ENCODE peak calls at places on chromosomes 11 and 22, in nine cellular contexts. V is HCT116; K is tibial nerve; X is prostate gland; E is PC-3; U is naive thymus-derived CD4-positive, alpha-beta T cell; Y is foreskin keratinocyte; S is GM23248; O is caudate nucleus. P is an unnamed sample.

GRCh38 chr22:44839721-44840120 is 87.3 kb downstream of the ARHGAP8 start:
- DNase-seq in V (no peak), Y (no peak), S (no peak), U (no peak), O (no peak), X (no peak), K (no peak), E (no peak), P (no peak)

GRCh38 chr11:82315093-82315492 is 418.6 kb downstream of the FAM181B start:
- DNase-seq in V (no peak), O (no peak), X (no peak), K (no peak), Y (peak), U (no peak), E (peak), S (peak), P (peak)

GRCh38 chr11:45926001-45926401 is 3.5 kb downstream of the LARGE2 start:
- DNase-seq in Y (no peak), V (no peak), X (no peak), S (no peak), O (no peak), K (no peak), E (no peak), U (no peak), P (no peak)

GRCh38 chr11:94199367-94200130 is 70.9 kb downstream of the PANX1 start:
- DNase-seq in V (no peak), X (no peak), E (no peak), K (no peak), Y (no peak), U (no peak), O (no peak), S (peak), P (no peak)

GRCh38 chr22:45867118-45867905 is 109.7 kb downstream of the WNT7B start:
- DNase-seq in Y (no peak), U (no peak), K (no peak), O (no peak), V (no peak), X (no peak), E (no peak), S (peak), P (no peak)

GRCh38 chr11:61976813-61977475 is 9.5 kb upstream of the FTH1 start:
- DNase-seq in K (no peak), Y (no peak), S (no peak), E (no peak), V (no peak), U (no peak), O (no peak), X (no peak), P (no peak)

GRCh38 chr22:32475428-32476010 is 908 bp downstream of the FBXO7 start:
- DNase-seq in O (no peak), U (no peak), Y (peak), X (peak), S (peak), E (peak), K (no peak), V (peak), P (no peak)

GRCh38 chr11:134943544-134943943 is 531.5 kb upstream of the B3GAT1 start:
- DNase-seq in X (no peak), O (no peak), K (no peak), U (no peak), V (no peak), S (no peak), E (no peak), Y (no peak), P (no peak)

GRCh38 chr11:13831707-13832106 is 130.8 kb upstream of the SPON1 start:
- DNase-seq in K (no peak), Y (no peak), U (no peak), E (peak), V (no peak), S (no peak), X (no peak), O (no peak), P (no peak)

GRCh38 chr11:106551744-106552671 is 466.3 kb downstream of the GUCY1A2 start:
- DNase-seq in X (no peak), S (no peak), V (no peak), U (no peak), K (no peak), O (no peak), Y (no peak), E (no peak), P (no peak)

GRCh38 chr11:71204294-71204693 is 48.1 kb downstream of the SHANK2 start:
- DNase-seq in U (no peak), V (no peak), X (no peak), E (no peak), K (no peak), Y (no peak), O (no peak), S (no peak), P (no peak)

GRCh38 chr11:57818812-57819211 is 57.2 kb downstream of the CTNND1 start:
- DNase-seq in E (no peak), V (no peak), S (no peak), K (no peak), Y (no peak), O (no peak), X (no peak), U (no peak), P (no peak)

GRCh38 chr22:32396746-32397145 is 15.3 kb downstream of the RTCB start:
- DNase-seq in V (no peak), X (no peak), Y (peak), S (peak), U (no peak), O (no peak), E (peak), K (no peak), P (no peak)

GRCh38 chr11:93841446-93841845 is 9.0 kb downstream of the VSTM5 start:
- DNase-seq in Y (no peak), S (no peak), V (no peak), K (no peak), X (no peak), U (no peak), O (no peak), E (no peak), P (no peak)

GRCh38 chr11:12827929-12828812 is 153.9 kb downstream of the TEAD1 start:
- DNase-seq in K (peak), Y (no peak), E (peak), S (peak), U (no peak), V (no peak), X (peak), O (no peak), P (no peak)

GRCh38 chr11:61747389-61748285 is 4.8 kb upstream of the MYRF start:
- DNase-seq in K (peak), E (peak), Y (no peak), O (peak), V (peak), S (peak), U (peak), X (peak), P (no peak)

GRCh38 chr22:39349506-39349966 is 255 bp upstream of the SYNGR1 start:
- DNase-seq in S (peak), K (no peak), E (peak), X (no peak), O (peak), V (no peak), Y (no peak), U (peak), P (no peak)

GRCh38 chr11:46238967-46239800 is 38.3 kb upstream of the CREB3L1 start:
- DNase-seq in V (peak), O (peak), Y (peak), K (peak), U (peak), E (peak), X (peak), S (peak), P (no peak)

GRCh38 chr11:124738713-124739478 is 846 bp upstream of the NRGN start:
- DNase-seq in V (no peak), X (no peak), Y (no peak), O (no peak), E (no peak), U (no peak), S (no peak), K (no peak), P (no peak)

GRCh38 chr11:118646393-118646792 is 33.1 kb downstream of the TREH start:
- DNase-seq in Y (no peak), S (no peak), E (no peak), X (no peak), V (no peak), O (no peak), K (no peak), U (no peak), P (no peak)

GRCh38 chr11:86245369-86246292 is 1.1 kb downstream of the EED start:
- DNase-seq in O (no peak), U (no peak), S (peak), V (no peak), E (no peak), X (no peak), Y (peak), K (no peak), P (no peak)

GRCh38 chr22:46262449-46263207 is 515 bp downstream of the PKDREJ start:
- DNase-seq in V (no peak), O (no peak), E (no peak), K (peak), S (peak), U (no peak), X (no peak), Y (peak), P (no peak)

GRCh38 chr11:27385245-27385644 is 22.2 kb upstream of the CCDC34 start:
- DNase-seq in V (no peak), X (no peak), Y (peak), O (no peak), K (no peak), S (peak), U (no peak), E (no peak), P (no peak)

GRCh38 chr22:40512426-40513136 is 123.9 kb downstream of the MRTFA start:
- DNase-seq in X (no peak), E (peak), Y (peak), K (no peak), O (no peak), U (no peak), S (peak), V (no peak), P (no peak)

GRCh38 chr11:8066036-8066910 is 14.7 kb upstream of the TUB start:
- DNase-seq in U (no peak), S (peak), O (no peak), K (no peak), Y (no peak), X (no peak), V (no peak), E (no peak), P (no peak)

GRCh38 chr11:8067567-8067928 is 13.5 kb upstream of the TUB start:
- DNase-seq in S (no peak), V (no peak), U (no peak), X (no peak), K (no peak), E (no peak), O (no peak), Y (no peak), P (no peak)

GRCh38 chr11:8068605-8069221 is 12.3 kb upstream of the TUB start:
- DNase-seq in K (peak), U (no peak), O (no peak), S (peak), V (no peak), Y (no peak), E (peak), X (no peak), P (no peak)

GRCh38 chr11:8067929-8068575 is 13.0 kb upstream of the TUB start:
- DNase-seq in Y (no peak), S (no peak), O (no peak), V (no peak), E (no peak), K (no peak), X (no peak), U (no peak), P (no peak)

DNA sequence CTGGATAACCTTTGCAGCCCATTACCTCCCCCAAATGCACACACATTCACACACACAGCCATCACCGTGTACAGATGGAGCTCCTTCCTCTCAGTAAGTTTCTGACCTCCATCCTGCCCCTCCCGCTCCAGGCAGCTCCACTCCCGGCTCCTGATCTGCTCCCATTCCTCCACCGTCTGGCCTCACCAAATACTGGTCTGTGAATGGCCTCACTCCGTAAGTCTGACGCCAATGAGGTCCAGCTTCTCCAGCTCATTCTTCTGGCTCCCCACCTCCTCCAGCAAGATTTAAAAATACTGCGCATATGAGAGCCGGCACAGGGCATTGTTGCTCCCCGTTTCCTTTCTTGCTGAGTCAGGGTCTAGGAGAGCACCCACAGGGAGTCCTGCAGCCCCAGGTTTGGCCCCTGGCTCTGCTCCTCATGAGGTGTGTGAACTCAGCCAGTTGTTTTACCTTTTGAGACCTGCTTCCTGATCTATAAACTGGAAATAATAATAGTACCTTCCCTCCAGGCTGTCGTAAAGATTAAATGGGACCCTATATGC is 14.0 kb upstream of the TUB start:
- DNase-seq in E (no peak), S (peak), U (no peak), X (no peak), Y (no peak), K (no peak), V (no peak), O (no peak), P (no peak)
- H3K27ac ChIP-seq in E (no peak), S (no peak), U (no peak), X (no peak), Y (no peak), K (no peak), V (no peak), O (no peak), P (no peak)

GRCh38 chr11:3153291-3153861 is 11.7 kb downstream of the OSBPL5 start:
- DNase-seq in Y (no peak), E (no peak), X (no peak), O (no peak), U (no peak), V (no peak), K (peak), S (peak), P (no peak)
- H3K27ac ChIP-seq in Y (no peak), E (no peak), X (peak), O (peak), U (no peak), V (no peak), K (peak), S (peak), P (no peak)

DNA sequence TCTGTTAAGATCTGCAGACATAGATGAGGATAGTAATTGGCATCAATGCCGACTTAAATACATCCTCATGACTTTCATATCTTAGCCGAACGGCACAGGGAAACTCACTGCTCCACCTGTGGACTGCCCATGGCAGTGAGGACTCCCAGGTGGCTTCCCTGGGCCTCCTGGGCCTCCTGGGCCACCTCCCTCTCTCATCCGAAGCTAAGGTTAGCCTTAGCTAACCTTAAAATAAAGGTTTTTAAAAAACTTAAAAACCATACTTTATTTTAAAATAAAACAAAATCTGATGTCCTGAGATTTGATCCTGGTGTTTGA is 38.1 kb upstream of the TSKU start:
- DNase-seq in X (no peak), U (no peak), S (no peak), V (no peak), E (no peak), O (no peak), Y (no peak), K (no peak), P (no peak)
- H3K27ac ChIP-seq in X (no peak), U (no peak), S (no peak), V (no peak), E (no peak), O (no peak), Y (no peak), K (no peak), P (no peak)

GRCh38 chr11:35011944-35012343 is 95.5 kb downstream of the PDHX start:
- DNase-seq in Y (no peak), X (no peak), S (no peak), K (no peak), U (no peak), E (no peak), O (no peak), V (no peak), P (no peak)
- H3K27ac ChIP-seq in Y (no peak), X (no peak), S (peak), K (no peak), U (peak), E (peak), O (no peak), V (peak), P (no peak)

GRCh38 chr11:1953489-1954284 is 6.6 kb downstream of the MRPL23 start:
- DNase-seq in U (no peak), E (no peak), O (no peak), X (peak), V (no peak), S (no peak), Y (no peak), K (peak), P (no peak)

GRCh38 chr11:1948389-1948788 is 1.3 kb downstream of the MRPL23 start:
- DNase-seq in U (no peak), O (no peak), Y (no peak), X (no peak), K (no peak), V (no peak), S (no peak), E (no peak), P (no peak)

GRCh38 chr11:1949922-1950321 is 2.8 kb downstream of the MRPL23 start:
- DNase-seq in U (no peak), V (no peak), S (no peak), Y (no peak), E (no peak), K (no peak), X (no peak), O (no peak), P (no peak)

GRCh38 chr11:1949302-1949701 is 2.2 kb downstream of the MRPL23 start:
- DNase-seq in E (no peak), S (no peak), U (no peak), Y (no peak), X (no peak), K (no peak), O (no peak), V (no peak), P (no peak)

DNA sequence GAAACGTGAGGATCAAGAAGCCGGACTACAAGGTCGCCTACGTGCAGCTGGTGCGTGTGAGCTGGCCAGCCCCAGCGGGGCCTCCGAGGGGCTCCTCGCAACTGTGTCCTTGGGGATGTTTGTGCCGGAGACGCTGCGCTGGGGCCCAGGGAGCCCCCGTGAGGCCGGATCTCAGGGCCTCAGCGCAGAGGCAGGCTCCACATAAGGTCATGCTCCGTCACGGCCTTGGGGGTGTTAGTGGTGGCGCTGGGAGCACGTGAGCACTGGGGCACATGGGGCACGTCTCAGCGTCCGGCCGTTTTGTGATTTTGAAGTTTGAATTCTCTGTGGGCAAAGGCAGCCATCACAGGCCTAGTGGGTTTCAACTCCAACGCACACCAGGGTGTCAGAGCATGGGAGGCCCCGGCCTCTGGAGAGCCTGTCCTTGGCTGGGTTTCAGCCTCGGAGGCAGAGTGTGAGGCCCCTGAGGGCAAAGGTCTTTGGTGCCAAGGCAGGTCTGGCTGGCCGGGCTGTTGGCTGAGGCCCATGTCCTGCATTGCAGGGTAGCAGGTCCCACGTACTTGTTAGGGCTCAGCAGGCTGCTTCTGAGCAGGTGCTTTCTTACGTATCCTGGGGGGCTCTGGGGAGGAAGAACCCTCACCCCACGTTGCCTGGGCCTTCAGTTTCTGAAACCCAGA is 5.8 kb downstream of the MRPL23 start:
- DNase-seq in S (no peak), O (no peak), E (no peak), V (no peak), X (no peak), K (no peak), Y (no peak), U (no peak), P (no peak)
- H3K27ac ChIP-seq in S (no peak), O (no peak), E (no peak), V (no peak), X (no peak), K (no peak), Y (no peak), U (no peak), P (no peak)

DNA sequence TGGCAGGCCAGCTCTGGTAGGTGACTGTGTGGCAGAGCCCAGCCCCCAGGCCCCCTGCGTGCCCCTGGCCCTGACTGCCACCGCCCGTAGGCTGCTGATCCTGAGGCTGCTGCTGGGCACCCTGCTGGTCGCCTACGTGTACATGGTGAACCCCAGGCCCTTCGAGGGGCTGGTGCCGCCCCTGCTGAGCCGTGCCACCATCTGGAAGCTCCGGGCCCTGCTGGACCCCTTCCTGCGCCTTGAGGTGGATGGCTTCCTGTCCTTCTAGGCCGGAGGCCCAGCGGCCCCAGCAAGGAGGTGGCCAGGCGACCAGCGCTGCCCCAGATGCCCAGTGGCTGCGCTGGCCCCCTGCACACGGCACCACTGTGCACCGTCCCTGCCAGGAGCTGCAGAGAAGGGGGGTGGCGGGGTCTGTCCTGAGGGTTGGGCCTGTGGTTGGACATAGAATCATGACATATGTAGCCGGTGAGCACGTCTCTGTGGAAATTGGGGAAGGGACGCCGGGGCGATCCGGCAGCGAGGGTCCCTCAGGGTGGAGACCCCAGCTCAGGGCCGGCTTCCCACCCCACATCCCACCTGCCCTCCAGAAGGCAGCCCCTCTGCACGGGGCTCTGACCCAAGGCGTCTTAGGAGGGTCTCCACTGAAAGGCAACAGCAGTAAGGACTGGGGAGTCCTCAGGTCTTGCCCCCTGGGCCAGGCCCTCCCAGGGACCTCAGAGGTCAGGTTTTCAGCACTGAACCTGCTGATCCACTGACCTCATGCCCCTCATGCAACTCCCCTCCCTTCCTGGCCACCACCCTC is 185.4 kb downstream of the IGLL1 start:
- DNase-seq in U (no peak), K (no peak), S (no peak), V (no peak), Y (no peak), X (no peak), E (no peak), O (no peak), P (no peak)
- H3K27ac ChIP-seq in U (no peak), K (no peak), S (no peak), V (no peak), Y (no peak), X (no peak), E (no peak), O (no peak), P (no peak)